ENCODE peak calls at places on chromosomes 7 and 10, in six cellular contexts. Y, L, E, O, B and K are unnamed samples.

GRCh38 chr7:73770002-73770859 is at the start of gene CLDN3:
- DNase-seq in L (no peak), O (peak; percentile 92), E (peak; percentile 87), Y (no peak), B (peak; percentile 64), K (peak; percentile 60)

GRCh38 chr10:23419657-23420319 is 19.1 kb upstream of the OTUD1 start:
- DNase-seq in Y (peak; percentile 33), B (no peak), E (no peak), O (no peak), L (no peak), K (no peak)

GRCh38 chr7:26186364-26187311 is 13.9 kb downstream of the HNRNPA2B1 start:
- DNase-seq in B (no peak), O (no peak), E (no peak), L (no peak), Y (no peak), K (no peak)

GRCh38 chr10:127243490-127244272 is 47.3 kb upstream of the INSYN2A start:
- DNase-seq in B (no peak), L (no peak), Y (peak; percentile 42), O (peak; percentile 83), E (no peak), K (peak; percentile 62)

GRCh38 chr7:36128448-36129047 is 24.5 kb upstream of the EEPD1 start:
- DNase-seq in E (peak; percentile 62), Y (peak; percentile 96), L (peak; percentile 73), B (peak; percentile 95), O (peak; percentile 60), K (peak; percentile 60)

GRCh38 chr7:35805876-35806275 is 5.0 kb downstream of the SEPTIN7 start:
- DNase-seq in O (no peak), E (no peak), L (no peak), B (no peak), Y (peak; percentile 8), K (no peak)

GRCh38 chr10:5889624-5890518 is at the start of the genes ANKRD16 and FBH1:
- DNase-seq in E (peak; percentile 97), Y (peak; percentile 99), B (peak; percentile 99), O (peak; percentile 99), L (peak; percentile 98), K (peak; percentile 99)

GRCh38 chr10:84850826-84851225 is 522.4 kb downstream of the CCSER2 start:
- DNase-seq in B (no peak), E (no peak), L (no peak), Y (no peak), O (no peak), K (no peak)

GRCh38 chr10:124991872-124992271 is 49.9 kb downstream of the ZRANB1 start:
- DNase-seq in O (no peak), L (no peak), B (no peak), Y (no peak), E (no peak), K (no peak)

GRCh38 chr7:148763622-148764021 is 64.9 kb downstream of the CUL1 start:
- DNase-seq in E (no peak), Y (peak; percentile 56), L (peak; percentile 15), O (no peak), B (no peak), K (no peak)

GRCh38 chr10:99540673-99541531 is 8.2 kb downstream of the NKX2-3 start:
- DNase-seq in B (no peak), E (no peak), L (no peak), O (peak; percentile 62), Y (no peak), K (no peak)

GRCh38 chr7:111846900-111847299 is 284.6 kb upstream of the IMMP2L start:
- DNase-seq in L (no peak), O (no peak), Y (no peak), E (no peak), B (no peak), K (no peak)

GRCh38 chr10:14524692-14525091 is 194.0 kb upstream of the FRMD4A start:
- DNase-seq in O (no peak), B (no peak), Y (no peak), L (no peak), E (no peak), K (no peak)

GRCh38 chr7:2403718-2404648 is 572 bp downstream of the CHST12 start:
- DNase-seq in O (no peak), Y (peak; percentile 22), L (no peak), E (peak; percentile 38), B (peak; percentile 84), K (peak; percentile 42)

GRCh38 chr7:121966538-121967332 is 93.8 kb downstream of the PTPRZ1 start:
- DNase-seq in L (no peak), O (no peak), E (no peak), B (no peak), Y (no peak), K (no peak)

GRCh38 chr7:121960678-121961461 is 87.9 kb downstream of the PTPRZ1 start:
- DNase-seq in L (peak; percentile 26), Y (peak; percentile 37), O (no peak), B (no peak), E (no peak), K (no peak)

DNA sequence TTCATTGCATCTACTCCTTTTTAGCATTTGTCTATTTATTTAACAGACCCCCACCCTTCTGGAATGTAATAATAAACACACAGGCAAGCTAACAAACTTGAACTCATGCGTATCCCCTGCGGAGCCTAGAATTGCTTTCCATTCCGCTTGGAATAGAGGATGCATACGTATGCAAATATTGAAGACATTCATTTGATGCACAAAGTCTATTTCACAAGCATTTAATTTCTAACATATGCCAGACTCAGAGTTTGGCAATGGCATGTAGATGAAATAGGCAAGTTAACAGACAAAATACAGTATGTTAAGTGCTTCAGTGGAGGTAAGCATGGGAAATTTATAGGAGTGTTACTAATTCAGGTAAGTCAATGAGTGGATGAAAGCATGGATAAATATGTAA is 88.5 kb downstream of the PTPRZ1 start:
- DNase-seq in O (no peak), E (no peak), B (no peak), Y (no peak), L (no peak), K (no peak)
- H3K27ac ChIP-seq in O (no peak overlapping the region), E (no peak overlapping the region), B (no peak overlapping the region), Y (no peak overlapping the region), L (peak overlapping the region; percentile 32), K (no peak overlapping the region)

GRCh38 chr7:128407751-128408708 is 1.8 kb downstream of the IMPDH1 start:
- DNase-seq in Y (no peak), E (no peak), O (no peak), B (no peak), L (no peak), K (no peak)

GRCh38 chr7:128408709-128409434 is 910 bp downstream of the IMPDH1 start:
- DNase-seq in E (peak; percentile 46), Y (peak; percentile 25), B (no peak), L (no peak), O (peak; percentile 63), K (no peak)

GRCh38 chr7:128405345-128406146 is 4.2 kb downstream of the IMPDH1 start:
- DNase-seq in Y (peak; percentile 18), E (peak; percentile 35), L (no peak), B (peak; percentile 87), O (peak; percentile 68), K (no peak)

GRCh38 chr7:128406147-128406985 is 3.4 kb downstream of the IMPDH1 start:
- DNase-seq in L (no peak), Y (no peak), E (no peak), O (peak; percentile 60), B (no peak), K (peak; percentile 35)

DNA sequence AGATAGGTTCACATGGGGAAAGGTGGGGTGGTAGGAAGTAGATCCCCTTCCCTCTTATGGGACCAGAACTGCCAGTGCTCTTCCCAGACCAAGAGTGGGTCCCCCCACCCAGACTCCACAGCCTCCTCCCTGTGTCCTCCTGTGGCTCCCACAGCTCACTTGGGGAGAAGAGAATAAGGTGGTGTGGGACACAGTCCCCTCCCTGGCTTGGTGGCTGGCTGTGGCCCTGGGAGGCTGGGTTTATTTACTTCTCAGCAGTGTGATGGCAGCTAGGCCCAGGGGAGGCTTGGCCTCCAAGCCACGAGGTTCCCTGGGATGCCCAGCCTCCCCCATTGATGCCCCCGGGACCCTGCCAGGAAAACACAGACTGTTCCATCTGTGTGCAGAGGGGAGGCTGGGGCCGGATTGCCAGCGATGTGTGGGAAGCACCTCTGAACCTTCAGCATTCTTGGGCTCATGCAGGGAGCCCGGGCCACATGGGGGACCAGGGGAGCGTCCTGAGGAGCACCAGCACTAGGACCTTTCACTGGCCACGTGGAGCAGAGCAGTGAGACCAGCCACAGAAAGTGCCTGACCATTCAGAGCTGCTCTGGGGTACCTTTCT is 2.7 kb downstream of the IMPDH1 start:
- DNase-seq in L (no peak), B (no peak), O (no peak), Y (no peak), E (no peak), K (no peak)
- H3K27ac ChIP-seq in L (no peak overlapping the region), B (no peak overlapping the region), O (no peak overlapping the region), Y (no peak overlapping the region), E (peak overlapping the region; percentile 41), K (no peak overlapping the region)

DNA sequence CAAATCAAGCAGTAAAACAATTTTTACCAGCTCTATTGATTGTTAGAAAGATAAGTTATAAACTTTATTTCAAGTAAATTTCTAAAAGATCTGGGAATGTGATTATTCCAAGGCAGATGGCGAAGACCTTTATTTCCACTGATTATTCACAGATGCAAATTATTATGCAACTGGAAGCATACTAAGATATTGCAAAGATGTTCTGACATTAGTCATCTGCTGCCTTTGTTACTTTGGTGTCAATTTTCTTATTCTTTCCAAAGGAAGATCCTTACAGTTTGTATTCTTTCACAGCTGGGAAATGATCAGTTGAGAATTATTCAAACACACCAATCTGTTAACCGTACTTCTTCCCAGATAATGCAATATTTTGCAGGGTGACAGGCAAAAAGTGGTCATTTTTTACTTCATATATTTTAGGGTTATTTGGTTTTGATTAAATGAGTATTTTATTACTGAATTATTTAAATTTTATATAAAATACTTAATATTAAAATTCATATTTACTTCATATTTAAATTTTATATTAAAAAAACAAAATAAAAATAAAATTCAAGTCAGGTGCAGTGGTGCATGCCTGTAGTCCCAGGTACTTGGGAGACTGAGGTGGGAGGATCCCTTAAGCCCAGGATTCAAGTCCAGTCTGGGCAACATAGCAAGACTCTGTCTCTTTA is 171.3 kb downstream of the FZD1 start:
- DNase-seq in Y (no peak), E (no peak), L (no peak), O (no peak), B (no peak), K (no peak)
- H3K27ac ChIP-seq in Y (no peak overlapping the region), E (no peak overlapping the region), L (no peak overlapping the region), O (no peak overlapping the region), B (no peak overlapping the region), K (no peak overlapping the region)

GRCh38 chr10:32386623-32387022 is 39.7 kb upstream of the EPC1 start:
- DNase-seq in L (no peak), Y (peak; percentile 48), E (no peak), B (no peak), O (no peak), K (no peak)

GRCh38 chr10:32379950-32380547 is 33.1 kb upstream of the EPC1 start:
- DNase-seq in L (no peak), E (no peak), O (no peak), Y (no peak), B (no peak), K (no peak)

GRCh38 chr10:32388258-32389027 is 41.5 kb upstream of the EPC1 start:
- DNase-seq in E (no peak), B (no peak), O (no peak), L (no peak), Y (no peak), K (no peak)

GRCh38 chr10:32381165-32381564 is 34.2 kb upstream of the EPC1 start:
- DNase-seq in L (no peak), Y (no peak), O (no peak), E (no peak), B (no peak), K (no peak)

GRCh38 chr10:32384185-32384584 is 37.2 kb upstream of the EPC1 start:
- DNase-seq in Y (no peak), O (no peak), B (no peak), L (no peak), E (no peak), K (no peak)
- H3K27ac ChIP-seq in Y (no peak overlapping the region), O (no peak overlapping the region), B (no peak overlapping the region), L (no peak overlapping the region), E (no peak overlapping the region), K (no peak overlapping the region)